ENCODE peak calls at places on chromosomes 6 and 20, in ten cellular contexts. A is kidney, B is fibroblast of lung, O is IMR-90, X is mesenchymal stem cell, W is MM.1S, S is PC-3, Q is HCT116, D is colonic mucosa, Y is mammary epithelial cell. J is an unnamed sample.

GRCh38 chr20:31663838-31664695 is 26.4 kb downstream of the COX4I2 start:
- DNase-seq in A (no peak), B (no peak), O (no peak), X (no peak), W (no peak), S (peak; percentile 32), Q (no peak), D (peak; percentile 77), Y (no peak), J (no peak)

GRCh38 chr6:119312875-119313338 is 36.7 kb downstream of the MAN1A1 start:
- DNase-seq in A (no peak), B (no peak), O (no peak), X (no peak), W (no peak), S (no peak), Q (no peak), D (peak; percentile 31), Y (no peak), J (no peak)

GRCh38 chr6:145815351-145815772 is 767 bp upstream of the FBXO30 start:
- DNase-seq in A (no peak), B (peak; percentile 21), O (peak; percentile 8), X (peak; percentile 51), W (no peak), S (no peak), Q (no peak), D (no peak), Y (no peak), J (no peak)

GRCh38 chr20:23637282-23638221 is at the start of gene CST3:
- DNase-seq in A (peak; percentile 97), B (peak; percentile 88), O (peak; percentile 81), X (peak; percentile 89), W (peak; percentile 70), S (peak; percentile 84), Q (peak; percentile 68), D (peak; percentile 94), Y (peak; percentile 82), J (no peak)

GRCh38 chr6:125257351-125257750 is 44.4 kb downstream of the HDDC2 start:
- DNase-seq in A (no peak), B (peak; percentile 12), O (peak; percentile 50), X (no peak), W (no peak), S (no peak), Q (no peak), D (no peak), Y (no peak), J (no peak)

GRCh38 chr20:23436681-23437080 is 2.8 kb upstream of the CSTL1 start:
- DNase-seq in A (no peak), B (no peak), O (no peak), X (no peak), W (no peak), S (no peak), Q (no peak), D (no peak), Y (no peak), J (no peak)

GRCh38 chr6:158460602-158461092 is 99.2 kb upstream of the TMEM181 start:
- DNase-seq in A (no peak), B (peak; percentile 74), O (peak; percentile 86), X (peak; percentile 30), W (no peak), S (peak; percentile 63), Q (no peak), D (no peak), Y (peak; percentile 71), J (no peak)

GRCh38 chr6:45301348-45302142 is 26.6 kb upstream of the RUNX2 start:
- DNase-seq in A (no peak), B (no peak), O (no peak), X (no peak), W (no peak), S (no peak), Q (no peak), D (no peak), Y (no peak), J (no peak)

GRCh38 chr6:43771210-43771857 is 1.3 kb downstream of the VEGFA start:
- DNase-seq in A (peak; percentile 94), B (no peak), O (peak; percentile 45), X (peak; percentile 59), W (peak; percentile 72), S (peak; percentile 56), Q (no peak), D (peak; percentile 77), Y (peak; percentile 54), J (no peak)

GRCh38 chr6:30781697-30782424 is 37.5 kb upstream of the IER3 start:
- DNase-seq in A (peak; percentile 97), B (peak; percentile 99), O (peak; percentile 100), X (peak; percentile 100), W (no peak), S (peak; percentile 99), Q (peak; percentile 94), D (peak; percentile 98), Y (peak; percentile 97), J (peak; percentile 90)

GRCh38 chr20:11852801-11853200 is 64.9 kb upstream of the BTBD3 start:
- DNase-seq in A (no peak), B (peak; percentile 6), O (peak; percentile 28), X (no peak), W (no peak), S (peak; percentile 74), Q (no peak), D (no peak), Y (peak; percentile 62), J (no peak)

GRCh38 chr6:44232676-44233559 is 9.5 kb downstream of the SLC29A1 start:
- DNase-seq in A (no peak), B (no peak), O (no peak), X (no peak), W (no peak), S (no peak), Q (no peak), D (no peak), Y (no peak), J (no peak)

GRCh38 chr6:108222064-108222463 is 38.8 kb downstream of the SNX3 start:
- DNase-seq in A (no peak), B (no peak), O (no peak), X (no peak), W (no peak), S (no peak), Q (no peak), D (no peak), Y (no peak), J (no peak)

GRCh38 chr6:143549630-143550268 is 38.2 kb upstream of the FUCA2 start:
- DNase-seq in A (no peak), B (no peak), O (no peak), X (no peak), W (no peak), S (no peak), Q (no peak), D (no peak), Y (peak; percentile 93), J (peak; percentile 64)

GRCh38 chr6:169501128-169501527 is 200.7 kb downstream of the WDR27 start:
- DNase-seq in A (peak; percentile 61), B (no peak), O (no peak), X (no peak), W (no peak), S (no peak), Q (no peak), D (no peak), Y (no peak), J (no peak)

GRCh38 chr6:160000280-160000704 is 31.4 kb downstream of the IGF2R start:
- DNase-seq in A (no peak), B (peak; percentile 35), O (no peak), X (no peak), W (no peak), S (peak; percentile 63), Q (no peak), D (no peak), Y (no peak), J (no peak)
- H3K27ac ChIP-seq in A (no peak overlapping the region), B (no peak overlapping the region), O (no peak overlapping the region), X (no peak overlapping the region), W (no peak overlapping the region), S (peak overlapping the region; percentile 23), Q (no peak overlapping the region), D (no peak overlapping the region), Y (no peak overlapping the region), J (peak overlapping the region; percentile 71)

GRCh38 chr20:51696304-51697118 is 71.7 kb downstream of the ATP9A start:
- DNase-seq in A (no peak), B (peak; percentile 33), O (no peak), X (peak; percentile 50), W (no peak), S (peak; percentile 68), Q (no peak), D (no peak), Y (no peak), J (no peak)
- H3K9ac ChIP-seq in A (no peak overlapping the region), B (no peak overlapping the region), O (peak overlapping the region; percentile 59), X (peak overlapping the region; percentile 92), W (no peak overlapping the region), S (peak overlapping the region; percentile 83), Q (no peak overlapping the region), D (no peak overlapping the region), Y (no peak overlapping the region), J (peak overlapping the region; percentile 57)

DNA sequence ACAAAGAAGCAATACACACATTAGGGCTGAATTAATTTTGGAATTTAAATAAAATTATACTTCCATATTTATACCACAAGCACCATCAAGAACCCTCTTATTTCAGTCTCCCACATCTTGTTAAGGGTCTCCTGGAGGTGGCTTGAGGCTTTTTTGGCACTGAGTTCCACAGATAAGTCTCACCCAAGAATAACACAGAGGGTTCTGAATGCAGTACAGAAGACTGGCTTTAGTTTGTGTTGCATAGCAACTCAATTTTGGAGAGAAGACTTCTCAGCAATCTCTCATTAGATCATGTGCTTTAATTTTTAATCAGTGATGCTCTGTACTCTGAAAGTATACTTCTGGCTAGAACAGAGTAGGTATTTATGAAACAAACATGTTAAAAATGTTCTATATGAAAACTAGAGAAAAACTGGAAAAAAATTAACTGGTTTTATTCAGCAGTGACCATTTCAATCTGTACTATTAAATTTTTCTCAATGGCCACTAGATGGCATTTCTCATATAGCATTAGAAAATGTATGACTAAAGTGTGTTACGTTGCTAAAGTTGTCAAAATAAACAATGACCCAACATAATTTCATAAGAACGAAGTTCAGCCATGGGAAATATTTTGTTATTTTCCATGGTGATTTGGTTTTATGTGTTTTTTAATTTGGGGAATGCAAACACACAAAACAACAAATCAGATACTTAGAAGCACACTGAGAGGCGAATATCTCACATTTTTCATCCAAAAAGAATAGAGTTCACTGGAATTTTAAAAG is 32.7 kb upstream of the MAP7 start:
- DNase-seq in A (no peak), B (peak; percentile 96), O (peak; percentile 94), X (peak; percentile 91), W (peak; percentile 47), S (peak; percentile 81), Q (peak; percentile 22), D (no peak), Y (peak; percentile 69), J (no peak)
- H3K27ac ChIP-seq in A (no peak overlapping the region), B (peak overlapping the region; percentile 83), O (peak overlapping the region; percentile 29), X (no peak overlapping the region), W (no peak overlapping the region), S (peak overlapping the region; percentile 80), Q (no peak overlapping the region), D (no peak overlapping the region), Y (peak overlapping the region; percentile 96), J (peak overlapping the region; percentile 59)

DNA sequence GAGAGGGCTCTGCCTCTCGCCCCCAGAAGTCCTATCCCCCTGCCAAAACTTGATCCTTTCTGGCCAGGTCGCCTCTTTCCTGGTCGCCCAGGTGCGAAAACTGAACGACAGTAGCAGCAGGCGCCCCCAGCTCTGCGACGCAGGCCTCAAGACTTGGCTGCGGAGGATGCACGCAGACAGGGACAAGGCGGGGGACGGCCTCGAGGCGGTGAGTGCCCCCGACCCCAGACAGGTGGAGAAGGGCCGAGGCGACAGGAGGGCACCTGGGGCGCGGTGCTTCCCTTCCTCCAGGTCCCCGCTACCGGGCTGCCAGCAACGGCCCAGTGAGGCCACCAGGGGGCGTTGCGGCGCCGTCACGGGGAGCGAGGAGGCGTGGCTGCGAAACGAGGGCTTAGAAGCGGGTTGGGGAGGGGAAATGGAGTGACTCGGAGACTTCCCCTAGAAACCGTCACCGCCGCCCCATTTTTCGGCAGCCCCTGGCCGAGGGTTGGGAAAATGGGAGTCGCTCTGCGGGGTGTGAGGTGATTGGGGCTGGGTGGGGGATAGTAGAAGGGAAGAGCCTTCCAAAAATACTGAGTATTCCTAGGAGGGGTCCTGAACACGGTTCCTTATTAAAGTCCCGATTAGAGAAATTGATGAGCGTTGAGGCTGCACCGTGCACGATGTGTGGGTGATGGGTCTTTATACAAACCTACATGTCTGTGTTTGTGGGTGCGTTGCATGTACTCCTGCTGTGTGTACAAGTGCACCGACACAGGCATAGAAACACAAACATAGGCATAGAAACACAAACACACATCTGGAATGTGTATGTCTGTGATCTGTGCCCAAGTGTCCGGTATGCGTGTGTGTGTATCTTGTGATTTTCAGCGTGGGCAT is 44.6 kb downstream of the ARHGAP40 start:
- DNase-seq in A (peak; percentile 90), B (peak; percentile 58), O (peak; percentile 50), X (peak; percentile 66), W (peak; percentile 76), S (peak; percentile 83), Q (peak; percentile 43), D (peak; percentile 76), Y (peak; percentile 53), J (peak; percentile 9)
- H3K9ac ChIP-seq in A (no peak overlapping the region), B (no peak overlapping the region), O (no peak overlapping the region), X (peak overlapping the region; percentile 56), W (peak overlapping the region; percentile 22), S (no peak overlapping the region), Q (peak overlapping the region; percentile 19), D (no peak overlapping the region), Y (no peak overlapping the region), J (peak overlapping the region; percentile 14)

J was measured in keratinocyte.